ENCODE peak calls at places on chromosomes 5 and 9, in four cellular contexts. S is A549, G is SK-N-SH, O is GM12878. C is an unnamed sample.

GRCh38 chr9:131641618-131642495 is 96.5 kb downstream of the PRRT1B start:
- DNase-seq in S (no peak), G (no peak), O (no peak), C (no peak)

GRCh38 chr5:129459485-129460120 is 495 bp upstream of the ADAMTS19 start:
- DNase-seq in G (peak), S (no peak), O (no peak), C (no peak)

GRCh38 chr5:82257729-82258128 is 20.4 kb downstream of the RPS23 start:
- DNase-seq in G (no peak), O (no peak), S (no peak), C (no peak)

GRCh38 chr9:96020822-96021615 is 145.5 kb downstream of the ERCC6L2 start:
- DNase-seq in G (peak), S (no peak), O (no peak), C (no peak)

GRCh38 chr9:113355197-113355596 is 5.9 kb downstream of the BSPRY start:
- DNase-seq in O (no peak), S (no peak), G (no peak), C (peak)

GRCh38 chr9:63816742-63817621 is 1468.0 kb downstream of the FOXD4L5 start:
- DNase-seq in G (peak), S (no peak), O (peak), C (peak)

GRCh38 chr5:16784843-16785791 is 151.0 kb downstream of the MYO10 start:
- DNase-seq in G (no peak), S (no peak), O (peak), C (no peak)

GRCh38 chr5:133708451-133708850 is 96.1 kb upstream of the FSTL4 start:
- DNase-seq in G (peak), O (no peak), S (no peak), C (no peak)

GRCh38 chr9:137022620-137023008 is 5.4 kb downstream of the ABCA2 start:
- DNase-seq in O (no peak), G (no peak), S (no peak), C (no peak)

GRCh38 chr9:123026425-123026824 is 7.0 kb upstream of the GPR21 start:
- DNase-seq in S (no peak), G (no peak), O (no peak), C (no peak)

GRCh38 chr9:129224618-129225017 is 46.6 kb upstream of the IER5L start:
- DNase-seq in S (no peak), O (no peak), G (no peak), C (no peak)

GRCh38 chr5:172052454-172053236 is 46.2 kb upstream of the FBXW11 start:
- DNase-seq in S (no peak), G (no peak), O (no peak), C (no peak)

GRCh38 chr5:32522429-32523143 is 62.8 kb upstream of the SUB1 start:
- DNase-seq in G (no peak), O (no peak), S (no peak), C (no peak)

DNA sequence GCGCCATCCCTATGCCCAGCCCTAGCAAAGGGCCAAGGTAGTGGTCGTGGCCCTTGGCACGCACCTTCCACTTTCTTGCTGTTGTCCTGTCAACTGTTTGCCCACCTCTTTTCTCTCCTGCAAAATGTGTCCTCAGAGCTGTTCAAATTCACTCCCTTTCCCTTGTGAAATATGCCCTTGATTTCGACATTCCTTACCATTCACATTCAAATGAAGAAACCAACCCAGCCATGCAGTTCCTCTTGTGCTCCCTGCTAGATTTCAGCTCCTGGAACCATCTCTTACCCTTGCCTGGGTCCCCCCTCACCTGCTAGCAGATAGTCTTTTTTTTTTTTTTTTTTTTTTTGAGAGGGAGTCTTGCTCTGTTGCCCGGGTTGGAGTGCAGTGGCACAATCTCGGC is 19.6 kb upstream of the HRH2 start:
- DNase-seq in S (no peak), G (no peak), O (no peak), C (no peak)
- TF ChIP-seq PBX3 in S (no peak), G (no peak), O (no peak), C (no peak)

DNA sequence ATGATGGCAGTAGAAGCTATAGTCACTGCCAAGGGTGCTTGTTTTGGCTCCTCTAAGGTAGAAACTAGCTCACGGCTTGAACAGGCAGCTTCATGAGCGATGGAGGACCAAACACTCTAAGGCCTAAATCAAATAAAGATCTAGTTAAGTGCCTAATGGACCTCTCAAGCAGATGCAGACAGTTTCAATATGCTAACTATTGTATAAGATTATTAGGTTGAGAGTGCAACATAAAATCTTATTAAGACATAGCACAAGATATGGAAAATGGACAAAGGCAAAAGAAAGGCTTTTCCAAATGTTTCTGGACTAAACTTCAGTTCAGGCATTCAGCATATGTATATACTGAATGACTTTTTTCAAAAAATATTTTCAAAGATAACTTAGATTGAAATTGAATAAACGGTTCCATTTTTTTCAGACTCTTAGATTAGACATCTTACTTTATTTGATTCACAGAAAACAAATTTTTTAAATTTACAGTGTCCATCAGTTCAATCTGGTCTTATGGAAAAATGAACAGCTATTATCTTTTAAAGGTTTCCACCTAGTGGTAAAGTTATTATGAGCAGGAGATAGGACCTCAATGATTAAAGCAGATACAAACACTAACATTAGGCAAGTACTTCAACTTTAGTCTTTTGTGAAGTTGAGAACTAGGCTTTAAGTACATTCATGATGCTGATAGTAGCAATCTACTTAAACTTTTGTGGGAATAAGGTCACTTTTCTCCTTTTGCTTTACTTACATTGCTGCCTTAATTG is 1167.7 kb downstream of the MAT2B start:
- DNase-seq in G (peak), S (no peak), O (no peak), C (no peak)
- TF ChIP-seq PBX3 in G (no peak), S (no peak), O (no peak), C (no peak)

DNA sequence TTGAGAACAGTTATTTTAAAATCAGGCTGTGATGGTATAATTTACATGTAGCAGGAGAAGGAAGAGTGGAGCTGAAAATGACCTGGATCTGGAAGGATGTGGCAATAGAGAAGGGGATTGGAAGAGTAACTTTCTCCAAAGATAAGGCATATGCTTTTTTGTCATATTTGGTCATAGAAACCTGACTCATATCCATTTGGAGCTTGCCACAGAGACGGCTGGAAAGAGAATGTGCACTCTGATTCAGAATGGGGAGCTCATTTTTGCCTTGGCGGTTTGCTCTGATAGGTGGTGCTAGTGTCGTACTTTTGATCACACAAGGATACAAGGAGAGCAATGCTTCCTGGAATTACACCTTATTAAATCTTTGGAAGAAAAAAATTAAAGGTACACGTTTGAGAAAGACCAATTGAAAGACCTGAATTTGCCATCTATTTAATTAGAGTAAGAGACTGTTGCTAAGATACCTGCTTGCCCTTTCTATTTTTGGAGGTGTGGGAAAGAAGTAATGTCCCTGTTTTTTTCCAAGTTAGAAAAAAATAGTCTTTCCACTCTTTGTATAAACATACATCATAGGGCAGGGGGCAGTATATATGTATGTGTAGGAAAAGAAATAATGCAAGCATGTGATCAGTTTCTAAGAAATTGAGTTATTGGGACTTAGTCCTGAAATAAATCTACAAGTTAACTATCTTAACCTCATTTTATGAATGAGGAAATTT is 5.4 kb downstream of the LSM11 start:
- DNase-seq in S (no peak), G (no peak), O (no peak), C (no peak)
- TF ChIP-seq PBX3 in S (no peak), G (no peak), O (no peak), C (no peak)

GRCh38 chr5:169717298-169717697 is 80.2 kb downstream of the DOCK2 start:
- DNase-seq in O (no peak), S (no peak), G (no peak), C (no peak)
- TF ChIP-seq PBX3 in O (no peak), S (no peak), G (no peak), C (no peak)

DNA sequence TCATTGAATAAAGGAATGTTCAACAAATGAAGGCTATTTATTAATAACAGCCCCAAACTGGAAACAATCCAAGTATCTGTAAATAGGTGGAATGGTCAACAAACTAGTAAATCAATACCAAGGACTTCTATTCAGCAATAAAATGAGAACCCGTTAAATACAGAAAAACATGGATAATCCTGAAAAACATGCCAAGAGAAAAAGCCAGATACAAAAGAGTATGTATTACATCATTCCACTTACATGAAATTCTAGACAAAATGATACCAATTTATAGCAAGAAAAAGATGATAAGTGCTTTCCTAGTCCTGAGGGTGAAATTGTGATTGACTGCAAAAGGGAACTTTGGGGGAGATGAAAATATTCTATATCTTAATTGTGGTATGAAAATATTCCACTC is 3.1 kb downstream of the PJA2 start:
- DNase-seq in S (no peak), G (no peak), O (no peak), C (no peak)
- TF ChIP-seq PBX3 in S (no peak), G (no peak), O (no peak), C (no peak)

DNA sequence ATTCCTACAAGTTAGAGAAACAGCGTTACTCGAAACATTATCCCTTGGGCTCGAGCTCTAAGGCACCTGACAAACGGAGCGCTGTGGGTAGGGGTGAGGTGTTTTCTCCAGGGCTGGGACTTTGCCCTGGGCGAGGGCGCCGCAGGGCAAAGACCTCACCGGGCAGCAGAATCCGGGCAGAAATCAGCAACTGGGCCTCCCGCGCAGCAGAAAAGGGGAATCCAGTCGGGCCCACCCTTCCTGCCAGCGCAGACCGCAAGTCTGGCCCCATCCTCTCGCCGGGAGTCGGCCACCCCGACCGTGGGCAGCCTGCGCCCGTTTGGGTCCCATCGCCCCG is 430 bp upstream of the MSH3 start:
- DNase-seq in G (peak), S (peak), O (no peak), C (peak)
- TF ChIP-seq PBX3 in G (no peak), S (no peak), O (no peak), C (no peak)

GRCh38 chr5:125348221-125348692 is 601.8 kb upstream of the ZNF608 start:
- DNase-seq in G (no peak), O (no peak), S (no peak), C (no peak)
- TF ChIP-seq PBX3 in G (no peak), O (no peak), S (no peak), C (no peak)